ENCODE peak calls at places on chromosomes 6 and 20, in eight cellular contexts. X is ovary, Q is MM.1S, K is Karpas-422, N is heart left ventricle, R is OCI-LY7, T is mammary epithelial cell, E is lower lobe of right lung. O is an unnamed sample.

GRCh38 chr6:62652692-62653328 is 366.8 kb upstream of the KHDRBS2 start:
- DNase-seq in N (no peak), X (no peak), E (no peak), K (peak; percentile 53), R (peak; percentile 45), T (peak; percentile 1), Q (no peak), O (no peak)

GRCh38 chr20:25278636-25279361 is 30.9 kb downstream of the PYGB start:
- DNase-seq in N (peak; percentile 13), K (no peak), E (peak; percentile 39), X (peak; percentile 16), R (no peak), Q (no peak), T (no peak), O (no peak)

GRCh38 chr6:82701341-82701740 is 337.7 kb downstream of the TPBG start:
- DNase-seq in T (no peak), Q (no peak), E (no peak), K (no peak), R (no peak), N (no peak), X (no peak), O (no peak)

GRCh38 chr20:17648782-17649730 is 33.0 kb downstream of the RRBP1 start:
- DNase-seq in R (peak; percentile 67), X (peak; percentile 36), T (no peak), N (no peak), Q (no peak), E (peak; percentile 73), K (peak; percentile 57), O (peak; percentile 19)

GRCh38 chr6:148223424-148223842 is 119.2 kb upstream of the SASH1 start:
- DNase-seq in X (no peak), E (no peak), Q (no peak), T (peak; percentile 37), K (no peak), N (no peak), R (no peak), O (no peak)

GRCh38 chr6:166166314-166167257 is 1.1 kb downstream of the TBXT start:
- DNase-seq in Q (no peak), X (no peak), E (no peak), T (no peak), K (no peak), N (no peak), R (no peak), O (no peak)

GRCh38 chr20:57264151-57264792 is 2.2 kb downstream of the BMP7 start:
- DNase-seq in R (no peak), X (no peak), T (no peak), E (no peak), Q (no peak), N (no peak), K (no peak), O (no peak)

GRCh38 chr6:150336708-150337107 is 32.1 kb upstream of the IYD start:
- DNase-seq in X (no peak), T (no peak), R (no peak), Q (no peak), K (no peak), E (no peak), N (no peak), O (no peak)

GRCh38 chr6:21733311-21733710 is 139.8 kb downstream of the SOX4 start:
- DNase-seq in R (no peak), N (no peak), T (no peak), K (no peak), E (no peak), Q (no peak), X (no peak), O (no peak)

GRCh38 chr6:129709909-129710721 is at the start of gene ARHGAP18:
- DNase-seq in X (peak; percentile 82), N (peak; percentile 92), K (peak; percentile 81), T (peak; percentile 95), Q (peak; percentile 86), E (peak; percentile 93), R (peak; percentile 80), O (peak; percentile 73)

GRCh38 chr20:51275816-51276215 is 252.9 kb upstream of the KCNG1 start:
- DNase-seq in T (no peak), N (no peak), K (no peak), R (no peak), X (no peak), E (no peak), Q (no peak), O (no peak)

GRCh38 chr6:41970436-41970846 is 28.8 kb upstream of the CCND3 start:
- DNase-seq in R (peak; percentile 21), N (no peak), T (peak; percentile 40), E (peak; percentile 77), Q (no peak), X (no peak), K (no peak), O (no peak)

GRCh38 chr6:13561624-13562267 is 12.7 kb upstream of the SIRT5 start:
- DNase-seq in N (no peak), Q (no peak), E (no peak), R (no peak), T (no peak), X (no peak), K (no peak), O (no peak)

GRCh38 chr20:55667955-55668354 is 337.4 kb downstream of the CBLN4 start:
- DNase-seq in Q (no peak), N (no peak), T (no peak), X (no peak), R (no peak), E (no peak), K (no peak), O (no peak)

GRCh38 chr6:5433324-5433723 is 172.0 kb downstream of the FARS2 start:
- DNase-seq in X (no peak), T (no peak), N (no peak), R (no peak), Q (no peak), E (no peak), K (no peak), O (no peak)

GRCh38 chr6:11974089-11974488 is 38.0 kb upstream of the HIVEP1 start:
- DNase-seq in N (no peak), T (peak; percentile 18), K (no peak), X (no peak), E (no peak), Q (no peak), R (no peak), O (no peak)

GRCh38 chr6:11973238-11973637 is 38.9 kb upstream of the HIVEP1 start:
- DNase-seq in N (no peak), R (no peak), T (no peak), K (no peak), E (no peak), X (no peak), Q (no peak), O (no peak)

GRCh38 chr6:11972806-11973205 is 39.3 kb upstream of the HIVEP1 start:
- DNase-seq in N (no peak), X (no peak), R (no peak), T (no peak), K (no peak), Q (no peak), E (no peak), O (no peak)

GRCh38 chr6:11971154-11971553 is 41.0 kb upstream of the HIVEP1 start:
- DNase-seq in N (no peak), E (no peak), T (peak; percentile 14), X (no peak), K (no peak), R (no peak), Q (no peak), O (no peak)

DNA sequence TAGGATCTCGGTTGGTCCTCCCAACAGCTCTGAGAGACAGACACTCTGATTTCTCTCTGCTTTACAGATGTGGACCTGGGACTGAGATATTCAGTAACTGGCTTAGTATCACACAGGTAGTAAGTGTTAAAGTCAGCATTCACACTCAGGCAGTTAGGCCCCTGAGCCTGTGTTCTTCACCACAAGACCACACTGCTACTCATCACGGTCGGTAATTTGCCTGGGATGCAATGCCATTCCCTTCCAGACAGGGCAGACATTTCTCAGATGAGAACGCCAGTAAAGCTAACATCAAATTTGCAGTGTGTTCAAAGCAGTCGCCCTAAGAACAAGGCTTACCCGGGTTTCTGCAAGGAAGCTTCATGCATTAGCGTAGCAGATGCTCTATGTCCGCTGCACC is 39.8 kb upstream of the HIVEP1 start:
- DNase-seq in X (no peak), T (no peak), E (no peak), N (no peak), Q (no peak), R (no peak), K (no peak), O (no peak)
- H3K27ac ChIP-seq in X (no peak overlapping the region), T (no peak overlapping the region), E (no peak overlapping the region), N (no peak overlapping the region), Q (no peak overlapping the region), R (no peak overlapping the region), K (no peak overlapping the region), O (no peak overlapping the region)

GRCh38 chr6:34535646-34536045 is 20.5 kb downstream of the SPDEF start:
- DNase-seq in K (no peak), Q (no peak), E (no peak), N (no peak), X (no peak), R (no peak), T (no peak), O (no peak)
- H3K36me3 ChIP-seq in K (no peaks in the 10 kb centered on the region), Q (no peaks in the 10 kb centered on the region), E (no peaks in the 10 kb centered on the region), N (no peaks in the 10 kb centered on the region), X (no peaks in the 10 kb centered on the region), R (peaks cover 26% of the 10 kb centered on the region), T (no peaks in the 10 kb centered on the region), O (no peaks in the 10 kb centered on the region)

GRCh38 chr6:31053873-31054272 is 43.6 kb downstream of the MUC22 start:
- DNase-seq in K (peak; percentile 54), E (no peak), X (no peak), R (no peak), T (no peak), Q (no peak), N (peak; percentile 48), O (no peak)

GRCh38 chr6:31049518-31049917 is 39.2 kb downstream of the MUC22 start:
- DNase-seq in X (no peak), E (no peak), N (no peak), Q (no peak), K (no peak), T (no peak), R (no peak), O (no peak)

GRCh38 chr6:31042801-31043200 is 32.5 kb downstream of the MUC22 start:
- DNase-seq in X (peak; percentile 65), R (no peak), T (peak; percentile 57), Q (peak; percentile 28), K (peak; percentile 55), N (peak; percentile 48), E (peak; percentile 54), O (no peak)

GRCh38 chr6:31048090-31048489 is 37.8 kb downstream of the MUC22 start:
- DNase-seq in E (no peak), X (no peak), Q (no peak), T (no peak), N (no peak), K (no peak), R (no peak), O (no peak)
- H3K4me1 ChIP-seq in E (peaks cover 5% of the 10 kb centered on the region), X (no peaks in the 10 kb centered on the region), Q (no peaks in the 10 kb centered on the region), T (no peaks in the 10 kb centered on the region), N (no peaks in the 10 kb centered on the region), K (peaks cover 3% of the 10 kb centered on the region), R (no peaks in the 10 kb centered on the region), O (no peaks in the 10 kb centered on the region)

DNA sequence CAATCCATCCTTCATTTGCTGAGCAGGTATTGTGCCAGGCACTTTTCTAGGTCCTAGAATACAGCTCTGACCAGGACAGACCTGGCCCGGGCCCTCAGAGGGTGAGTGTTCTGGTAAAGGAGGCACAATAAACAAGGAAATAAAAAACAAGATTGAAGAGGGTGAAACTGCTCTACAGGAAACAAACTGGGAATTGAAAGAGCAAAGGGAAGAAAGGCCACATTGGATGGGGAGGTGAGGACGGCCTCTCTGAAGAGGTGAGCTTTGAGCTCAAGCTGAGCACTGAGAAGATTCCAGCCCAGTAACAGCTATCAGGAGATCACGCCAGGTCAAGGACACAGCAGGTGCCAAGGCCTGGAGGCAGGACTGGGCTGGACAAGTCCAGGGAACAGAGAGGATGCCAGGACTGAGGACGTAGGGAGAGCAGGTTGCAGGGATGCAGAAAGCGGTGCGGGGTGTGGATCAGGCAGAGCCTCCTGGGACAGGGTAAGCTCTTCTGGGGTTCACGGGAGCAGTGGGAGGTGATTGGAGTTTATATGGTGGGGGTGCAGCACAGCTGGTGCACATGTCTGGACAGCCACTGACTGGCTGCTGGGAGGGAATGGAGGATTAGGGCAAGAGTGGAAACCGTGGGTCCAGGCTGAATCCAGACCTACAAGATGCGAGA is 433.3 kb downstream of the PREX1 start:
- DNase-seq in T (no peak), R (no peak), Q (no peak), X (no peak), E (no peak), N (no peak), K (no peak), O (no peak)
- H3K27ac ChIP-seq in T (no peak overlapping the region), R (no peak overlapping the region), Q (no peak overlapping the region), X (no peak overlapping the region), E (no peak overlapping the region), N (no peak overlapping the region), K (no peak overlapping the region), O (no peak overlapping the region)

O was measured in CD4-positive, CD25-positive, alpha-beta regulatory T cell.